ENCODE peak calls at places on chromosomes 5 and 9, in nine cellular contexts. D, Q, S, K, V, M, A, T and H are unnamed samples.

GRCh38 chr9:98575379-98576346 is 133.1 kb downstream of the GABBR2 start:
- DNase-seq in D (no peak), Q (peak; percentile 60), S (no peak), K (no peak), V (no peak), M (no peak), A (no peak), T (no peak), H (no peak)

GRCh38 chr5:74903165-74903787 is 37.1 kb upstream of the FAM169A start:
- DNase-seq in D (peak; percentile 19), Q (no peak), S (peak; percentile 81), K (no peak), V (peak; percentile 17), M (peak; percentile 62), A (peak; percentile 72), T (peak; percentile 5), H (no peak)

GRCh38 chr5:171415115-171415730 is 4.2 kb upstream of the FGF18 start:
- DNase-seq in D (no peak), Q (no peak), S (no peak), K (peak; percentile 16), V (no peak), M (no peak), A (no peak), T (no peak), H (no peak)

GRCh38 chr5:122295138-122295537 is 16.9 kb upstream of the SNCAIP start:
- DNase-seq in D (no peak), Q (no peak), S (no peak), K (no peak), V (no peak), M (peak; percentile 45), A (peak; percentile 18), T (no peak), H (no peak)

GRCh38 chr5:16901038-16901644 is 34.9 kb downstream of the MYO10 start:
- DNase-seq in D (no peak), Q (no peak), S (no peak), K (no peak), V (no peak), M (no peak), A (no peak), T (no peak), H (no peak)

GRCh38 chr5:42374722-42375273 is 48.4 kb upstream of the GHR start:
- DNase-seq in D (no peak), Q (no peak), S (no peak), K (no peak), V (no peak), M (no peak), A (no peak), T (no peak), H (no peak)

GRCh38 chr5:15585128-15585527 is 85.1 kb downstream of the FBXL7 start:
- DNase-seq in D (no peak), Q (no peak), S (no peak), K (no peak), V (no peak), M (no peak), A (no peak), T (no peak), H (no peak)

GRCh38 chr9:19999491-20000057 is 210.7 kb upstream of the SLC24A2 start:
- DNase-seq in D (no peak), Q (peak; percentile 56), S (no peak), K (peak; percentile 97), V (no peak), M (no peak), A (peak; percentile 49), T (peak; percentile 21), H (peak; percentile 30)

GRCh38 chr5:68415177-68416085 is 199.9 kb downstream of the PIK3R1 start:
- DNase-seq in D (no peak), Q (no peak), S (no peak), K (no peak), V (no peak), M (no peak), A (no peak), T (no peak), H (no peak)

GRCh38 chr9:122071716-122072115 is 21.4 kb downstream of the TTLL11 start:
- DNase-seq in D (no peak), Q (no peak), S (no peak), K (peak; percentile 38), V (no peak), M (no peak), A (no peak), T (no peak), H (no peak)

GRCh38 chr9:91937031-91937430 is 13.0 kb downstream of the ROR2 start:
- DNase-seq in D (no peak), Q (no peak), S (no peak), K (no peak), V (no peak), M (no peak), A (no peak), T (no peak), H (no peak)

GRCh38 chr9:124869466-124869985 is 7.6 kb downstream of the ARPC5L start:
- DNase-seq in D (peak; percentile 50), Q (no peak), S (peak; percentile 54), K (no peak), V (no peak), M (peak; percentile 61), A (no peak), T (peak; percentile 47), H (no peak)